ENCODE peak calls at places on chromosomes 5 and 9, in four cellular contexts. T is NCI-H748 treated with DMSO at 0.1 percent for 48 hours; A is effector memory CD8-positive, alpha-beta T cell; E is psoas muscle. C is an unnamed sample.

GRCh38 chr5:92613546-92613945 is 967.5 kb downstream of the NR2F1-AS1 start:
- DNase-seq in A (no peak), E (no peak), T (no peak), C (no peak)

GRCh38 chr5:34564706-34565235 is 91.4 kb upstream of the RAI14 start:
- DNase-seq in E (peak; percentile 15), T (no peak), A (no peak), C (no peak)

GRCh38 chr9:17269799-17270198 is 135.0 kb downstream of the CNTLN start:
- DNase-seq in T (no peak), E (no peak), A (no peak), C (no peak)

GRCh38 chr9:121386442-121387175 is 16.6 kb upstream of the STOM start:
- DNase-seq in E (no peak), T (no peak), A (no peak), C (no peak)

GRCh38 chr5:1152771-1153282 is 41.0 kb upstream of the SLC12A7 start:
- DNase-seq in T (peak; percentile 73), E (no peak), A (no peak), C (no peak)

GRCh38 chr5:180950291-180950949 is 38.2 kb upstream of the BTNL3 start:
- DNase-seq in E (no peak), A (no peak), T (no peak), C (no peak)

GRCh38 chr9:125805057-125805456 is 57.9 kb downstream of the PBX3 start:
- DNase-seq in T (no peak), A (no peak), E (no peak), C (no peak)

GRCh38 chr9:76358628-76359283 is 35.5 kb downstream of the RFK start:
- DNase-seq in A (no peak), E (no peak), T (no peak), C (no peak)

GRCh38 chr9:4969130-4969529 is 15.9 kb upstream of the JAK2 start:
- DNase-seq in T (no peak), E (no peak), A (no peak), C (no peak)

GRCh38 chr5:41156739-41157138 is 56.6 kb downstream of the C6 start:
- DNase-seq in E (no peak), T (no peak), A (no peak), C (no peak)

GRCh38 chr5:134833340-134834032 is 12.3 kb upstream of the C5orf24 start:
- DNase-seq in T (no peak), A (no peak), E (no peak), C (no peak)

GRCh38 chr9:35658144-35658893 is at the start of gene CCDC107:
- DNase-seq in T (peak; percentile 91), A (peak; percentile 82), E (peak; percentile 87), C (peak; percentile 83)

GRCh38 chr5:36877667-36878420 is 1.3 kb downstream of the NIPBL start:
- DNase-seq in A (no peak), T (peak; percentile 71), E (no peak), C (peak; percentile 27)

GRCh38 chr5:81081461-81081835 is 121.3 kb downstream of the RASGRF2 start:
- DNase-seq in E (no peak), A (no peak), T (no peak), C (no peak)

GRCh38 chr5:149151717-149152116 is 10.4 kb downstream of the ABLIM3 start:
- DNase-seq in T (no peak), E (no peak), A (no peak), C (no peak)

GRCh38 chr5:151222769-151223446 is 984 bp downstream of the CCDC69 start:
- DNase-seq in A (peak; percentile 34), E (peak; percentile 59), T (no peak), C (no peak)

GRCh38 chr9:137534256-137535119 is 15.7 kb downstream of the PNPLA7 start:
- DNase-seq in A (no peak), T (peak; percentile 48), E (no peak), C (peak; percentile 78)

GRCh38 chr5:150789431-150789830 is 10.9 kb downstream of the SMIM3 start:
- DNase-seq in E (no peak), T (no peak), A (no peak), C (no peak)

GRCh38 chr5:150065346-150065745 is 21.0 kb downstream of the CSF1R start:
- DNase-seq in T (no peak), E (peak; percentile 49), A (no peak), C (no peak)

GRCh38 chr9:78812665-78813064 is 515.7 kb downstream of the PSAT1 start:
- DNase-seq in T (no peak), A (no peak), E (no peak), C (no peak)

GRCh38 chr5:124584991-124585715 is 161.3 kb downstream of the ZNF608 start:
- DNase-seq in T (no peak), E (no peak), A (no peak), C (no peak)

GRCh38 chr9:80922544-80922943 is 766.8 kb downstream of the TLE1 start:
- DNase-seq in E (no peak), A (no peak), T (no peak), C (no peak)

GRCh38 chr5:132470596-132470995 is 20.0 kb downstream of the IRF1 start:
- DNase-seq in T (no peak), A (no peak), E (no peak), C (no peak)

GRCh38 chr5:169706758-169707450 is 69.8 kb downstream of the DOCK2 start:
- DNase-seq in A (no peak), T (no peak), E (no peak), C (no peak)

GRCh38 chr5:100311811-100312210 is 223.4 kb upstream of the FAM174A start:
- DNase-seq in E (no peak), A (no peak), T (no peak), C (no peak)

GRCh38 chr5:96661841-96662724 is at the start of gene CAST:
- DNase-seq in E (peak; percentile 94), T (peak; percentile 34), A (peak; percentile 71), C (peak; percentile 67)

GRCh38 chr9:127128341-127129072 is 6.1 kb upstream of the ANGPTL2 start:
- DNase-seq in A (no peak), E (peak; percentile 75), T (no peak), C (no peak)

GRCh38 chr5:169649486-169649885 is 12.4 kb downstream of the DOCK2 start:
- DNase-seq in A (no peak), E (no peak), T (no peak), C (no peak)

GRCh38 chr5:154194348-154195329 is 4.1 kb downstream of the GALNT10 start:
- DNase-seq in E (no peak), T (no peak), A (no peak), C (no peak)

GRCh38 chr9:128022886-128023285 is 42.1 kb upstream of the EEIG1 start:
- DNase-seq in T (no peak), A (no peak), E (no peak), C (no peak)

C was measured in NCI-H345.